ENCODE peak calls at places on chromosomes 16 and 17, in eight cellular contexts. N is SHP77 treated with DMSO at 0.1 percent for 48 hours, M is COR-L47, J is T47D, W is H1, F is activated gamma-delta T cell treated with Interleukin-2 at 50 U/mL for 16 hours, O is left colon, R is RCC 7860. P is an unnamed sample.

GRCh38 chr16:3007957-3008748 is 4.6 kb upstream of the CLDN9 start:
- DNase-seq in N (no peak), M (no peak), J (no peak), W (peak; percentile 89), F (no peak), O (no peak), R (no peak), P (no peak)

GRCh38 chr17:77897741-77898301 is 60.7 kb upstream of the TNRC6C start:
- DNase-seq in N (no peak), M (no peak), J (no peak), W (no peak), F (no peak), O (no peak), R (no peak), P (no peak)

GRCh38 chr17:30567231-30568116 is 90.3 kb downstream of the GOSR1 start:
- DNase-seq in N (no peak), M (no peak), J (no peak), W (no peak), F (no peak), O (no peak), R (no peak), P (no peak)

GRCh38 chr16:70746708-70747424 is 54.1 kb downstream of the VAC14 start:
- DNase-seq in N (peak; percentile 100), M (peak; percentile 29), J (peak; percentile 83), W (no peak), F (no peak), O (peak; percentile 90), R (peak; percentile 94), P (peak; percentile 43)

GRCh38 chr17:59342681-59343127 is 11.2 kb downstream of the YPEL2 start:
- DNase-seq in N (no peak), M (no peak), J (no peak), W (no peak), F (no peak), O (no peak), R (no peak), P (no peak)

GRCh38 chr17:58318627-58319180 is 9.9 kb downstream of the TSPOAP1 start:
- DNase-seq in N (no peak), M (no peak), J (no peak), W (no peak), F (no peak), O (no peak), R (no peak), P (no peak)

GRCh38 chr16:10911267-10911666 is 31.0 kb downstream of the DEXI start:
- DNase-seq in N (no peak), M (no peak), J (no peak), W (no peak), F (no peak), O (no peak), R (no peak), P (no peak)

GRCh38 chr16:53414381-53414780 is 19.9 kb upstream of the RBL2 start:
- DNase-seq in N (no peak), M (no peak), J (no peak), W (no peak), F (no peak), O (no peak), R (no peak), P (no peak)

GRCh38 chr17:82980632-82981031 is 98.8 kb upstream of the METRNL start:
- DNase-seq in N (no peak), M (no peak), J (peak; percentile 2), W (no peak), F (no peak), O (no peak), R (no peak), P (no peak)

GRCh38 chr17:5561736-5562135 is 22.6 kb downstream of the NLRP1 start:
- DNase-seq in N (no peak), M (no peak), J (no peak), W (no peak), F (no peak), O (no peak), R (no peak), P (no peak)

GRCh38 chr17:64103751-64104364 is 26.1 kb downstream of the ERN1 start:
- DNase-seq in N (no peak), M (no peak), J (no peak), W (no peak), F (no peak), O (no peak), R (peak; percentile 56), P (no peak)

GRCh38 chr16:27772093-27772820 is 222.3 kb downstream of the KATNIP start:
- DNase-seq in N (no peak), M (no peak), J (no peak), W (no peak), F (no peak), O (no peak), R (no peak), P (no peak)

GRCh38 chr16:85639529-85640253 is 26.6 kb downstream of the GSE1 start:
- DNase-seq in N (no peak), M (peak; percentile 99), J (peak; percentile 74), W (no peak), F (no peak), O (peak; percentile 46), R (no peak), P (no peak)

GRCh38 chr17:57916925-57917858 is 38.0 kb downstream of the CUEDC1 start:
- DNase-seq in N (peak; percentile 45), M (peak; percentile 35), J (no peak), W (no peak), F (peak; percentile 26), O (no peak), R (peak; percentile 10), P (peak; percentile 75)

GRCh38 chr16:1494129-1494640 is 1.0 kb downstream of the TELO2 start:
- DNase-seq in N (no peak), M (peak; percentile 29), J (no peak), W (no peak), F (no peak), O (peak; percentile 49), R (peak; percentile 46), P (no peak)

GRCh38 chr16:11201498-11202259 is 54.3 kb downstream of the SOCS1 start:
- DNase-seq in N (no peak), M (no peak), J (no peak), W (no peak), F (no peak), O (no peak), R (peak; percentile 81), P (no peak)

GRCh38 chr16:67393790-67394270 is 532 bp upstream of the TPPP3 start:
- DNase-seq in N (no peak), M (no peak), J (no peak), W (no peak), F (no peak), O (no peak), R (no peak), P (no peak)

GRCh38 chr17:60127068-60128064 is 22.4 kb upstream of the CA4 start:
- DNase-seq in N (no peak), M (no peak), J (no peak), W (peak; percentile 27), F (no peak), O (no peak), R (no peak), P (no peak)

P was measured in NCI-H2029 treated with DMSO at 0.1 percent for 48 hours.